ENCODE peak calls at places on chromosome 10, in ten cellular contexts. Y is gastrocnemius medialis; B is neural crest cell; D is aorta; P is activated CD4-positive, alpha-beta T cell treated with anti-CD3 and anti-CD28 coated beads, Interleukin-2, amount 50 U/mL, for 4 hours; V is HTR-8/SVneo; X is NCI-H524; U is HS-5; R is NCI-H748 treated with DMSO at 0.1 percent for 48 hours; W is EL. N is an unnamed sample.

GRCh38 chr10:33336606-33337334 is 2.3 kb upstream of the NRP1 start:
- DNase-seq in Y (no peak), B (no peak), D (peak), P (no peak), V (peak), X (peak), U (no peak), R (peak), W (peak), N (no peak)

GRCh38 chr10:3680186-3680585 is 104.8 kb downstream of the KLF6 start:
- DNase-seq in Y (no peak), B (no peak), D (no peak), P (no peak), V (no peak), X (no peak), U (no peak), R (no peak), W (no peak), N (no peak)

GRCh38 chr10:132263866-132264265 is 43.9 kb downstream of the STK32C start:
- DNase-seq in Y (no peak), B (no peak), D (peak), P (no peak), V (no peak), X (no peak), U (no peak), R (peak), W (no peak), N (no peak)

GRCh38 chr10:133438711-133439273 is 14.4 kb upstream of the SPRN start:
- DNase-seq in Y (peak), B (no peak), D (no peak), P (no peak), V (peak), X (no peak), U (no peak), R (no peak), W (peak), N (no peak)

GRCh38 chr10:103566536-103566935 is 73.0 kb downstream of the NEURL1 start:
- DNase-seq in Y (no peak), B (no peak), D (no peak), P (no peak), V (no peak), X (no peak), U (no peak), R (no peak), W (no peak), N (no peak)

GRCh38 chr10:31146496-31147219 is 115.0 kb upstream of the ZNF438 start:
- DNase-seq in Y (no peak), B (no peak), D (peak), P (no peak), V (no peak), X (no peak), U (peak), R (no peak), W (peak), N (no peak)

GRCh38 chr10:126062132-126063032 is 166.0 kb downstream of the FANK1 start:
- DNase-seq in Y (peak), B (no peak), D (peak), P (no peak), V (peak), X (no peak), U (peak), R (no peak), W (peak), N (peak)

GRCh38 chr10:109877546-109877945 is 45.8 kb downstream of the XPNPEP1 start:
- DNase-seq in Y (no peak), B (no peak), D (no peak), P (no peak), V (no peak), X (no peak), U (no peak), R (no peak), W (no peak), N (no peak)

GRCh38 chr10:5525581-5526271 is 965 bp downstream of the CALML3 start:
- DNase-seq in Y (no peak), B (no peak), D (no peak), P (no peak), V (no peak), X (no peak), U (no peak), R (no peak), W (no peak), N (no peak)

GRCh38 chr10:86632009-86632800 is 22.1 kb upstream of the OPN4 start:
- DNase-seq in Y (no peak), B (peak), D (peak), P (no peak), V (no peak), X (no peak), U (no peak), R (no peak), W (peak), N (no peak)

GRCh38 chr10:97116534-97117162 is 69.1 kb downstream of the SLIT1 start:
- DNase-seq in Y (no peak), B (no peak), D (no peak), P (no peak), V (no peak), X (peak), U (no peak), R (no peak), W (no peak), N (no peak)

GRCh38 chr10:97124211-97124610 is 61.5 kb downstream of the SLIT1 start:
- DNase-seq in Y (no peak), B (no peak), D (no peak), P (no peak), V (no peak), X (no peak), U (no peak), R (no peak), W (no peak), N (no peak)

GRCh38 chr10:74383617-74384016 is 232.6 kb downstream of the ADK start:
- DNase-seq in Y (no peak), B (no peak), D (no peak), P (no peak), V (no peak), X (no peak), U (no peak), R (no peak), W (no peak), N (no peak)

GRCh38 chr10:58734116-58734515 is 221.4 kb downstream of the BICC1 start:
- DNase-seq in Y (no peak), B (no peak), D (no peak), P (no peak), V (no peak), X (peak), U (no peak), R (no peak), W (peak), N (no peak)

GRCh38 chr10:128233422-128233821 is 107.2 kb upstream of the MKI67 start:
- DNase-seq in Y (no peak), B (no peak), D (no peak), P (no peak), V (no peak), X (no peak), U (no peak), R (no peak), W (no peak), N (no peak)

GRCh38 chr10:69845574-69846251 is 44.0 kb downstream of the COL13A1 start:
- DNase-seq in Y (peak), B (no peak), D (peak), P (no peak), V (peak), X (no peak), U (no peak), R (no peak), W (peak), N (no peak)

N was measured in HFF-Myc.